ENCODE peak calls at places on chromosome X, in four cellular contexts. I is IMR-90, E is SK-N-SH, K is K562. H is an unnamed sample.

GRCh38 chrX:71098302-71098701 is 2.7 kb downstream of the FOXO4 start:
- DNase-seq in I (peak; percentile 23), E (peak; percentile 66), K (peak; percentile 61), H (no peak)

GRCh38 chrX:149846789-149847188 is 34.2 kb upstream of the MAGEA8 start:
- DNase-seq in I (no peak), E (no peak), K (no peak), H (no peak)

GRCh38 chrX:149504226-149504914 is 736 bp downstream of the IDS start:
- DNase-seq in I (no peak), E (peak; percentile 67), K (peak; percentile 53), H (peak; percentile 27)

GRCh38 chrX:18348047-18348446 is 6.4 kb downstream of the SCML2 start:
- DNase-seq in I (no peak), E (no peak), K (no peak), H (no peak)

GRCh38 chrX:13376857-13377441 is 57.1 kb upstream of the ATXN3L start:
- DNase-seq in I (peak; percentile 95), E (peak; percentile 8), K (no peak), H (no peak)

GRCh38 chrX:40131644-40132376 is 34.1 kb upstream of the BCOR start:
- DNase-seq in I (no peak), E (no peak), K (no peak), H (no peak)

GRCh38 chrX:12548746-12549145 is 242.5 kb upstream of the PRPS2 start:
- DNase-seq in I (peak; percentile 17), E (no peak), K (no peak), H (peak; percentile 71)

GRCh38 chrX:47080215-47080914 is 2.1 kb downstream of the RGN start:
- DNase-seq in I (no peak), E (no peak), K (no peak), H (no peak)

GRCh38 chrX:127708155-127708554 is 344.0 kb downstream of the ACTRT1 start:
- DNase-seq in I (no peak), E (no peak), K (no peak), H (no peak)

GRCh38 chrX:12887767-12888166 is 18.7 kb upstream of the TLR8 start:
- DNase-seq in I (no peak), E (no peak), K (no peak), H (no peak)

GRCh38 chrX:148535639-148536038 is 35.2 kb downstream of the AFF2 start:
- DNase-seq in I (no peak), E (no peak), K (no peak), H (no peak)

GRCh38 chrX:134669378-134670098 is 11.3 kb upstream of the PLAC1 start:
- DNase-seq in I (peak; percentile 93), E (peak; percentile 23), K (no peak), H (no peak)

GRCh38 chrX:46226422-46226821 is 318.8 kb downstream of the ZNF674 start:
- DNase-seq in I (no peak), E (no peak), K (no peak), H (no peak)

GRCh38 chrX:153871946-153872878 is 13.8 kb downstream of the L1CAM start:
- DNase-seq in I (no peak), E (peak; percentile 23), K (no peak), H (no peak)
- H4K20me1 ChIP-seq in I (no peaks in the 10 kb centered on the region), E (peaks cover 7% of the 10 kb centered on the region), K (peaks cover 20% of the 10 kb centered on the region), H (peaks cover 19% of the 10 kb centered on the region)

GRCh38 chrX:314781-315595 is 3.6 kb downstream of the GTPBP6 start:
- DNase-seq in I (no peak), E (no peak), K (no peak), H (no peak)

GRCh38 chrX:318739-319578 is at the start of gene GTPBP6:
- DNase-seq in I (peak; percentile 100), E (peak; percentile 93), K (peak; percentile 82), H (peak; percentile 100)

GRCh38 chrX:318068-318738 is 393 bp downstream of the GTPBP6 start:
- DNase-seq in I (peak; percentile 97), E (peak; percentile 88), K (peak; percentile 69), H (peak; percentile 100)

GRCh38 chrX:317424-318067 is 1.1 kb downstream of the GTPBP6 start:
- DNase-seq in I (no peak), E (peak; percentile 96), K (peak; percentile 88), H (no peak)

GRCh38 chrX:316351-317325 is 2.0 kb downstream of the GTPBP6 start:
- DNase-seq in I (no peak), E (no peak), K (no peak), H (no peak)
- H4K20me1 ChIP-seq in I (no peaks in the 10 kb centered on the region), E (peaks cover 8% of the 10 kb centered on the region), K (no peaks in the 10 kb centered on the region), H (peaks cover 17% of the 10 kb centered on the region)

GRCh38 chrX:130347336-130347735 is 7.6 kb downstream of the SLC25A14 start:
- DNase-seq in I (peak; percentile 22), E (no peak), K (no peak), H (no peak)

GRCh38 chrX:130351567-130351966 is 11.8 kb downstream of the SLC25A14 start:
- DNase-seq in I (no peak), E (no peak), K (no peak), H (no peak)
- H4K20me1 ChIP-seq in I (no peaks in the 10 kb centered on the region), E (no peaks in the 10 kb centered on the region), K (no peaks in the 10 kb centered on the region), H (no peaks in the 10 kb centered on the region)

GRCh38 chrX:51851507-51852085 is 41.8 kb upstream of the MAGED1 start:
- DNase-seq in I (no peak), E (no peak), K (no peak), H (no peak)
- H4K20me1 ChIP-seq in I (peaks cover 4% of the 10 kb centered on the region), E (no peaks in the 10 kb centered on the region), K (no peaks in the 10 kb centered on the region), H (peaks cover 23% of the 10 kb centered on the region)

DNA sequence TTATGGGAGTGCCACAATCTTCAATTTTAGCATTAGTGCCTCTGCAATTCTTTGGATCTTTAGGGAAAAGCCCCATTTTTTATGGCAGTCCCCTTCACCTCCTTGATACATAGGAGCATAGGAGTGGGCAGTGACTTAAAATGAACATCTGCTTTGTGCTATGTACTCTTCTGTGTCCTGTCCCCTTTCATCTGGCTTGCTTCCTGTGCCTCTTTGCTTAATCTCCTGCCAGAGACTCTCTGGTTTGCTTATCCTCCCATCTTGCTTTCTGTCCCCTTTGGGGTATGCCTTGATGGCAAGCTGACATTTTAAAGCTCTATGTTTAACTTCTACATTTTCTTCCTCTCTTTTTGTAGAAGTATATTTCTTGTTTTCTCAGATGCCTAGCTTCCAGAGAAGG is 12.3 kb downstream of the PGK1 start:
- DNase-seq in I (no peak), E (no peak), K (no peak), H (no peak)
- H4K20me1 ChIP-seq in I (peaks cover 78% of the 10 kb centered on the region), E (peaks cover 27% of the 10 kb centered on the region), K (peaks cover 35% of the 10 kb centered on the region), H (peaks cover 87% of the 10 kb centered on the region)

GRCh38 chrX:3777416-3777815 is 64.0 kb upstream of the PRKX start:
- DNase-seq in I (no peak), E (no peak), K (no peak), H (no peak)
- H4K20me1 ChIP-seq in I (no peaks in the 10 kb centered on the region), E (no peaks in the 10 kb centered on the region), K (no peaks in the 10 kb centered on the region), H (no peaks in the 10 kb centered on the region)

H was measured in neural progenitor cell.